ENCODE peak calls at places on chromosomes 3 and 15, in six cellular contexts. U is activated CD8-positive, alpha-beta T cell treated with anti-CD3 and anti-CD28 coated beads for 36 hours; V is cardiac fibroblast; O is MCF 10A; E is Calu3; J is omental fat pad. Q is an unnamed sample.

GRCh38 chr3:150063237-150063636 is 92.5 kb upstream of the PFN2 start:
- DNase-seq in E (no peak), J (no peak), U (no peak), O (no peak), V (no peak), Q (no peak)

GRCh38 chr3:105537371-105538075 is 170.8 kb downstream of the ALCAM start:
- DNase-seq in V (peak), E (no peak), O (no peak), U (no peak), J (no peak), Q (no peak)

GRCh38 chr15:92843819-92844218 is 56.3 kb upstream of the CHD2 start:
- DNase-seq in V (no peak), J (no peak), E (no peak), O (no peak), U (peak), Q (no peak)

GRCh38 chr3:18177271-18177670 is 247.9 kb downstream of the SATB1 start:
- DNase-seq in J (no peak), E (peak), V (no peak), U (no peak), O (no peak), Q (no peak)

GRCh38 chr3:56839784-56840724 is 38.3 kb upstream of the ARHGEF3 start:
- DNase-seq in O (peak), J (no peak), E (no peak), U (no peak), V (peak), Q (no peak)

GRCh38 chr3:138944842-138945645 is 1.9 kb downstream of the FOXL2 start:
- DNase-seq in J (no peak), V (no peak), U (peak), E (peak), O (no peak), Q (peak)

GRCh38 chr3:48157950-48158376 is 30.3 kb downstream of the CDC25A start:
- DNase-seq in O (peak), V (peak), U (peak), E (peak), J (peak), Q (peak)

GRCh38 chr3:160801386-160802118 is 45.5 kb downstream of the PPM1L start:
- DNase-seq in E (no peak), J (no peak), U (peak), V (peak), O (peak), Q (peak)

GRCh38 chr3:194139977-194140351 is 4.0 kb downstream of the HES1 start:
- DNase-seq in U (no peak), J (no peak), O (no peak), V (no peak), E (no peak), Q (no peak)

GRCh38 chr15:41820791-41821423 is 7.0 kb upstream of the JMJD7 start:
- DNase-seq in J (no peak), E (no peak), V (no peak), O (no peak), U (no peak), Q (no peak)

GRCh38 chr3:26484140-26484539 is 138.4 kb upstream of the LRRC3B start:
- DNase-seq in V (no peak), J (no peak), E (peak), U (no peak), O (peak), Q (no peak)

GRCh38 chr15:99306694-99307338 is 55.5 kb downstream of the LRRC28 start:
- DNase-seq in J (no peak), V (no peak), E (no peak), O (no peak), U (no peak), Q (no peak)

GRCh38 chr15:92631721-92632120 is 23.9 kb downstream of the FAM174B start:
- DNase-seq in U (peak), E (no peak), J (no peak), O (no peak), V (no peak), Q (no peak)

GRCh38 chr3:182182531-182182968 is 470.8 kb downstream of the SOX2 start:
- DNase-seq in E (peak), O (peak), J (no peak), U (no peak), V (no peak), Q (no peak)

GRCh38 chr15:66936115-66936863 is 129.1 kb upstream of the SMAD3 start:
- DNase-seq in J (no peak), O (no peak), V (peak), E (no peak), U (no peak), Q (no peak)

GRCh38 chr3:131114201-131114600 is 87.5 kb downstream of the NEK11 start:
- DNase-seq in V (no peak), E (no peak), J (no peak), U (no peak), O (no peak), Q (no peak)

GRCh38 chr3:47035645-47036044 is 56.2 kb downstream of the NBEAL2 start:
- DNase-seq in O (no peak), J (no peak), E (no peak), U (no peak), V (no peak), Q (no peak)

GRCh38 chr15:96365781-96366525 is 35.5 kb downstream of the NR2F2 start:
- DNase-seq in E (no peak), J (no peak), O (no peak), V (no peak), U (no peak), Q (no peak)

GRCh38 chr3:191963182-191963581 is 502.2 kb downstream of the PYDC2 start:
- DNase-seq in U (peak), J (no peak), V (peak), O (peak), E (peak), Q (no peak)

GRCh38 chr15:69578792-69579587 is 126.4 kb downstream of the RPLP1 start:
- DNase-seq in O (peak), V (no peak), U (no peak), J (no peak), E (peak), Q (no peak)

GRCh38 chr3:141561426-141562034 is 74.7 kb downstream of the RASA2 start:
- DNase-seq in O (peak), V (peak), J (no peak), U (peak), E (peak), Q (no peak)

GRCh38 chr3:65595997-65596300 is 442.8 kb downstream of the MAGI1 start:
- DNase-seq in O (no peak), J (no peak), V (no peak), U (no peak), E (no peak), Q (no peak)

GRCh38 chr15:29534378-29534777 is 264.8 kb upstream of the NSMCE3 start:
- DNase-seq in U (no peak), O (no peak), J (no peak), E (no peak), V (no peak), Q (no peak)

GRCh38 chr3:123431658-123432323 is 17.1 kb downstream of the ADCY5 start:
- DNase-seq in U (no peak), O (no peak), V (no peak), E (no peak), J (no peak), Q (no peak)

GRCh38 chr15:64883997-64884511 is 27.6 kb upstream of the ANKDD1A start:
- DNase-seq in V (peak), O (peak), J (peak), E (peak), U (peak), Q (peak)

DNA sequence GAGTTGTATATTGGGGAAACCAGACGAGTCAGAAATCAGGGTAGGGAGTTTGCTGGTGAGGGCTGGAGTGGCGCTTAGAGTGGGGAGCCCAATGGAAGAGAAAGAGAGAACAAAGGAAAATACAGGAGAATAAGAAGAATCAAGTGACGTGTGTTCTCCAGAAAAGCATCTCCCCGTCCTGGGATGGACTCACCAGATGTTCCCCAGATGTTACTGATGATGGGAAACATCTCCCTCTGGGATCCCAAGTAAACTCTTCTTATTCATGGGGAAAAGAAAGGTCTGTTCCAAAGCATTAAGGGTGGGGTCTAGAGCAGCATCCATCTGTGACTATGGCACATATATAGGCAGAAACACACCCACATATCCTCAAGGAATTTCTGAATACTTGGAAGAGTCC is 3.0 kb upstream of the CSRNP1 start:
- DNase-seq in E (no peak), O (no peak), J (no peak), U (no peak), V (no peak), Q (no peak)
- TF ChIP-seq CTCF in E (no peak), O (no peak), J (no peak), U (no peak), V (no peak), Q (no peak)

DNA sequence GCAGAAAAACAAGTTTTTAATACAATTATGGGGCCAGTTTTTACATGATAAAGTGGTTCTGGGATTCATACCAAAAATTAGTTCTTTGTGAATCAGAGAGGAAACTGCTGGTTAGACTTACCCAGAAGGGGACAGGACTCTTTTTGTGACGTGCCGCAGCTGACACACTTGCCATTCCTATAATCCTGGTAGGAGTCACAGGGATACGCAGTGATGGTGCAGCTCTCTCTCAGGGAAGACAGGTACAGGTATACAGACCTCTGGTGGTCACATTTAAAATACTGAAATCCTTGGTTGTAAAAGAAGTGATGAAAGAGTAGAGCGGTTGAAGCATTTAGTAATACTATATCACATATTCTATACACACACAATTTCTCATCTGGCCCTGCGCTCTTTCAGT is 20.2 kb upstream of the TMEM41A start:
- DNase-seq in J (no peak), E (no peak), O (no peak), V (no peak), U (no peak), Q (no peak)
- TF ChIP-seq CTCF in J (no peak), E (no peak), O (no peak), V (no peak), U (no peak), Q (no peak)

DNA sequence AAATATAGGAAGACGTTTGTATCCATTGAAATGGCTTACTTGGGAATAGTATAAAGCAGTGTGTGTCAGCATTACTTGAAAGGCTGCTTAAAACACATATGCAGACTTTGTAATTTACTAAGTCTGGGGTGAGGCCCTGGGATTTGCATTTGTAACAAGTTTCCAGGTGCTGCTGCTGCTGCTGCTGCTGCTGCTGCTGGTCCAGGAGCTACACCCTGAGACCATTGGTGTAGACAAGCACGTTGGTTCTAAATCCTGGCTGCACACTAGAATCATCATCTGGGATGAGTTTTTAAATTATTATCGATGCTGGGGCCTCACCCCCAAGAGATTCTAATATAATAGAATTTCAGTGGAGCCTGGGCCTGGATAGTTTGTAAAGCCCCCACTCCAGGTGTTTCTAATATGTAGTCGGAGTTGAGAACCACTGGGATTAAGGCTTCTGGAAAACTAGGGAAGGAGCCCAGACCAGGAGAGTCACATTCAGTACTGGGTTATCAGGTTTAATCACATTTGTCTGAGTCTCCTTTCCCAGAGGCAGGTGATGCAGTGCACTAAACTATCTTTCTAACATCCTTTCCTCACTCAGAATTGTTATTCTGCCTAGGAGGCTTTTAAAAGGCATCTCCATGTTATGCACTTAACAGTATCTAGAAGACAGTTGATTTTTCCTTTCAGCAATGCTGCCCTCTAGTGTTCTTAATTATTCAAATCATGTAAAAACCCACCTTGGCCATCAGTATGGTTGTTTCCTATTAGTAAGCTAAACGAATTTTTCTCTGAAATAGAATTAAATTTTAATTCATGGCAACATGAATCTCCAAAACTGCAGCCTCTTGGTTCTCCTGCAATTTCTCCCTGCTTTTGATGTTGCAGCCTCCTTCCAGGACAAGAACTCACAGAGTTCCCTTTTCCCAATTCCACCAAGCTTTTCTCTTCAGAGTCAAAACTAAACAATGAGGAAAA is 45.4 kb downstream of the SSR3 start:
- DNase-seq in O (peak), J (no peak), V (peak), E (peak), U (no peak), Q (no peak)
- TF ChIP-seq CTCF in O (peak), J (no peak), V (peak), E (peak), U (peak), Q (peak)

DNA sequence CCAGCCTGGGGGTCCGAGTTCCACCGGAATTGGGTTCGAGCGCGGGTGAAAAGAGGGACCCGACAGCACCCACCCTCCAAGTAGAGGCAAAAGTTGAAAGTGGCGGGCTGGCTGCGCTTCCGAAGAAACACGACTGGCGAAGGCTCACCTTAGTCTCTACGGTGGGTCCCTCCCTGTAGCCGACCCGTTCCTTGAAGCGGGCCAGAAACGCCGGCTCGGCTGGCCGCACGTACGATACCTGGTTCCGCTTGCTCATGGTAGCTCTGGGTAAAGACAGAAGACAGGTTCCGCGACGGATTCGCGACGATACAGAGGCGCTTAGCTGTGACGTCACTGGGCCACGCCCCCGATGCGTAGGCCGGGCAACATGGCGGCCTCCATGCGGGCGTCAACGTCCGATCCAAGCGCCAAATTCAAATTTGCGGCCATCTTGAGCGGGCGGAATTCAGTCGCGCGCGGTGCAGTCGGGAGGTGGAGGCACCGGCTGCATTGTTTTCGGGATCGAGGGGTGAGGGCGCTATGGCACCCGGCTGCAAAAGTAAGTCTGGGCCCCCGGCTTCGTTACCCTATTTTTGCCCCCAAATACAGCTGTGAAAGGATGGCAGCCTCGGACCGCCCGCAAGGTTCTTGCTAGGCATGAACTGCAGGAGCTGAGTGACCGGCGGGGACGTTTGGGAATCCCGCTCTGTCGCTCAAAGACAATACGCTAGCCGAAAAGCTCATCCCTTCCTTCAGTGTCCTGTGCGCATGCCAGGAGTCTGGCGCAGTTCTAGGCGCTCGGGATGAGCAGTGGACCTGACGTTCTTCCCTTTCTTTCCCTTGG is at the start of the genes KIAA1143 and KIF15:
- DNase-seq in E (peak), U (peak), V (peak), O (peak), J (peak), Q (peak)
- TF ChIP-seq CTCF in E (no peak), U (no peak), V (no peak), O (no peak), J (no peak), Q (no peak)

GRCh38 chr15:85312925-85313324 is 67.5 kb upstream of the AKAP13 start:
- DNase-seq in E (no peak), U (no peak), V (peak), J (no peak), O (peak), Q (no peak)
- TF ChIP-seq CTCF in E (no peak), U (no peak), V (peak), J (no peak), O (no peak), Q (no peak)

GRCh38 chr3:143362115-143362992 is 242.8 kb downstream of the CHST2 start:
- DNase-seq in V (no peak), J (no peak), E (no peak), U (no peak), O (no peak), Q (no peak)
- TF ChIP-seq CTCF in V (no peak), J (no peak), E (no peak), U (no peak), O (no peak), Q (no peak)

Q was measured in natural killer cell.